ENCODE peak calls at places on chromosomes 11 and 22, in four cellular contexts. K is right lobe of liver, A is aorta, Q is heart left ventricle. F is an unnamed sample.

GRCh38 chr22:28799834-28800307 is 498 bp downstream of the XBP1 start:
- DNase-seq in K (peak), Q (peak), A (peak), F (peak)

GRCh38 chr11:63518548-63518947 is 12.7 kb downstream of the LGALS12 start:
- DNase-seq in K (no peak), Q (no peak), A (no peak), F (no peak)

GRCh38 chr22:46678003-46678657 is 57.9 kb downstream of the GRAMD4 start:
- DNase-seq in A (no peak), K (no peak), Q (no peak), F (no peak)

GRCh38 chr11:11036185-11037161 is 178.6 kb upstream of the ZBED5 start:
- DNase-seq in A (no peak), Q (peak), K (no peak), F (no peak)

GRCh38 chr11:41613321-41613720 is 153.9 kb upstream of the LRRC4C start:
- DNase-seq in A (no peak), Q (no peak), K (no peak), F (no peak)

GRCh38 chr11:76030973-76031590 is 175.2 kb downstream of the WNT11 start:
- DNase-seq in Q (no peak), K (no peak), A (no peak), F (no peak)

GRCh38 chr11:16136792-16137395 is 219.5 kb downstream of the SOX6 start:
- DNase-seq in Q (no peak), K (no peak), A (no peak), F (no peak)

GRCh38 chr11:67504950-67505561 is at the start of gene PITPNM1:
- DNase-seq in K (peak), Q (peak), A (peak), F (peak)

GRCh38 chr11:110833033-110833484 is 120.8 kb upstream of the ARHGAP20 start:
- DNase-seq in Q (no peak), K (no peak), A (no peak), F (no peak)

GRCh38 chr11:34492806-34493414 is 20.7 kb downstream of the ELF5 start:
- DNase-seq in A (peak), Q (peak), K (no peak), F (no peak)

DNA sequence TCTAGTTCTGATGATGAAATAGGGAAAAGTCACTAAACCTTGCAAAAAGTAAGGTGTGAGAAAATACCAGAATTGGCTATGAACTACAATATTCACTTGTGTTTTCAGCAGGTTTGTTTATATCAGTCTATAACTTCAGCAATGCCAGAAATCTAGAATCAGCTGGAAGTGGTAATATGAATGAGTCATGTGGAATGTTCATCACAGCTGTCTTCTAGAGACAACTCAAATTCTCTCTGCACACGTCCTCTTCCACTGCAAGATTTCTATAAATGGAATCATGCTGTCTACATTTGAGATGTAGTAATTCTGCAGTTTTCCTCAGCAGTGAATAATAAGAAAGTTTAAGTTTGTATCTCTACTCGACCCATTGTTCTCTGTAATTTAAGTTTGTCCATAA is 89.9 kb downstream of the OR4A15 start:
- DNase-seq in K (no peak), A (no peak), Q (no peak), F (no peak)
- H3K27ac ChIP-seq in K (no peak), A (no peak), Q (no peak), F (no peak)

GRCh38 chr11:47258317-47258902 is 614 bp downstream of the NR1H3 start:
- DNase-seq in Q (no peak), A (no peak), K (no peak), F (no peak)
- H3K27ac ChIP-seq in Q (peak), A (no peak), K (peak), F (peak)

GRCh38 chr11:69760319-69760718 is 14.8 kb downstream of the FGF4 start:
- DNase-seq in K (peak), Q (no peak), A (no peak), F (no peak)
- H3K27ac ChIP-seq in K (no peak), Q (no peak), A (no peak), F (no peak)

GRCh38 chr22:37534445-37534844 is 15.2 kb upstream of the CARD10 start:
- DNase-seq in Q (no peak), K (no peak), A (no peak), F (no peak)

GRCh38 chr22:37535159-37535558 is 15.9 kb upstream of the CARD10 start:
- DNase-seq in A (no peak), K (no peak), Q (no peak), F (no peak)

GRCh38 chr22:37529652-37530345 is 10.6 kb upstream of the CARD10 start:
- DNase-seq in K (no peak), A (no peak), Q (no peak), F (no peak)

GRCh38 chr22:37538590-37539357 is 19.6 kb upstream of the CARD10 start:
- DNase-seq in A (peak), Q (peak), K (peak), F (peak)

DNA sequence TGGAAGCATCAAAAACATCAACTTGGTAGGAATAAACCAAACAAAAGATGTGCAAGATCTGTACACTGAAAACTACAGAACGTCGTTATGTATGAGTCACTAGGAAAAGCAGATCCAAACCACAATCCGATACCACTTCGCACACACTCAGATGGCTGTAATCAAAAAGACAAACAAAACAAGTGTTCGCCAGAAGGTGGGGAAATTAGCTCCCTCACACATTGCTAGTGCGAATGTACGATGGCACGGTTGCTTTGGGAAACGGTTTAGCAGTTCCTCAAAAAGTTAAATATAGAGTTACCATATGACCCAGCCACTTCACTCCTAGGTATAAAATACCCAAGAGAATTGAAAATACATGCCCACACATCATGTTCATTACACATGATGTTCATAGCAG is 14.8 kb upstream of the CARD10 start:
- DNase-seq in Q (no peak), K (no peak), A (no peak), F (no peak)
- H3K27ac ChIP-seq in Q (no peak), K (no peak), A (no peak), F (no peak)

DNA sequence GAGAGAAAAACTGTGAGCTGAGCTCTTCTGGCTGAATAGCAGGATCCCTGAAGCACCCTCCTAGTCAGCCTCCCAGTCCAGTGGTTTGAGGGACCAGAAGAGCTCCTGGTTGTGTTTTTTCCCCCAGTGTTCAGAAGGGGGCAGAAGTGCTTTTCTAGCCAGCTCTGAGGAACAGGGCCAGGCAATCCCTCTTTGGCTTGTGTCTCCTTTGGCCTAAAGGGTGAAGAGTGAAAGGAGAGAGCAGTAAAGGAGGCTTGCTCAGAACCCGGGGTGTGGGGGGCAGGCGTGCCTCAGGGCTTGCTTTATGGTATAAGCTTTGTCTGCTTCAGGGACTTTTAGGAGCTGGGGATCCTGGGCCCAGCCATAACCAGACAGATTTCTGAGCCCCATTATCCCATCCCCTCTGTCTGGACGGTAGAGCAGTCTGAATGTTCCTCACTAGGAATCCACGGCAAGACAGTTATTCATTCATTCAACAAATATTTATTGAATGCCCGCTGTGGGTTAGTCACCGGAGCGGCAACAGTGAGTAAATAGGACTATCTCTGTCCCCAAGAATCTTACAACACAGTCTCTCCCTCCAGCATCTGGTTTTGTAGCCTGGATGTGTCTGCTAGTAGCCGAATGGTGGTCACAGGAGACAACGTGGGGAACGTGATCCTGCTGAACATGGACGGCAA is 14.5 kb downstream of the ACP2 start:
- DNase-seq in Q (peak), K (no peak), A (no peak), F (no peak)
- H3K27ac ChIP-seq in Q (peak), K (peak), A (no peak), F (no peak)

F was measured in upper lobe of right lung.